ENCODE peak calls at places on chromosomes 13 and 19, in seven cellular contexts. V is psoas muscle; N is head of caudate nucleus; B is lung; M is cardiac septum; U is stimulated activated CD4-positive, alpha-beta T cell treated with anti-CD3 and anti-CD28 coated beads, Interleukin-15, amount 100 ng/mL, for 24 hours; K is AG04450. Q is an unnamed sample.

GRCh38 chr19:6654347-6655310 is 15.3 kb downstream of the TNFSF14 start:
- DNase-seq in V (no peak), B (no peak), M (no peak), N (no peak), U (peak; percentile 79), K (no peak), Q (no peak)

GRCh38 chr13:24097667-24098066 is 62.9 kb upstream of the SPATA13 start:
- DNase-seq in B (no peak), V (no peak), U (peak; percentile 46), M (no peak), K (no peak), N (no peak), Q (no peak)

GRCh38 chr19:49875801-49876421 is 1.2 kb downstream of the AKT1S1 start:
- DNase-seq in V (peak; percentile 87), M (peak; percentile 86), U (peak; percentile 68), K (no peak), B (peak; percentile 74), N (peak; percentile 67), Q (no peak)

GRCh38 chr13:39484506-39485313 is 118.3 kb downstream of the LHFPL6 start:
- DNase-seq in V (no peak), M (no peak), K (no peak), U (no peak), B (no peak), N (peak; percentile 9), Q (no peak)

GRCh38 chr13:56893843-56894242 is 246.9 kb upstream of the PRR20A start:
- DNase-seq in U (no peak), B (no peak), N (no peak), K (no peak), V (no peak), M (no peak), Q (no peak)

GRCh38 chr19:29309637-29310036 is 96.7 kb upstream of the UQCRFS1 start:
- DNase-seq in N (no peak), U (no peak), V (no peak), B (no peak), K (no peak), M (no peak), Q (no peak)

GRCh38 chr13:114115191-114115671 is 17.2 kb downstream of the RASA3 start:
- DNase-seq in B (no peak), N (peak; percentile 1), K (peak; percentile 41), U (peak; percentile 54), V (peak; percentile 77), M (no peak), Q (peak; percentile 29)

GRCh38 chr13:93320942-93321341 is 94.3 kb downstream of the GPC6 start:
- DNase-seq in B (no peak), U (no peak), M (no peak), N (no peak), V (no peak), K (no peak), Q (no peak)

GRCh38 chr19:6737873-6738725 is 719 bp upstream of the GPR108 start:
- DNase-seq in M (peak; percentile 86), U (peak; percentile 86), N (peak; percentile 78), K (peak; percentile 51), V (peak; percentile 96), B (peak; percentile 75), Q (peak; percentile 99)

GRCh38 chr13:68047889-68048288 is 817.8 kb upstream of the PCDH9 start:
- DNase-seq in B (no peak), K (no peak), M (no peak), N (no peak), U (no peak), V (no peak), Q (no peak)

GRCh38 chr19:44005968-44006367 is 3.2 kb downstream of the ZNF230 start:
- DNase-seq in N (no peak), B (no peak), K (no peak), V (no peak), U (no peak), M (no peak), Q (no peak)

GRCh38 chr13:32902898-32903297 is 113.3 kb upstream of the KL start:
- DNase-seq in U (no peak), M (peak; percentile 82), N (peak; percentile 46), V (peak; percentile 84), K (no peak), B (no peak), Q (peak; percentile 44)

GRCh38 chr13:69571606-69572323 is 535.9 kb upstream of the ATXN8OS start:
- DNase-seq in U (no peak), K (no peak), N (no peak), B (no peak), M (no peak), V (no peak), Q (no peak)

GRCh38 chr19:13054605-13055212 is 47.9 kb downstream of the LYL1 start:
- DNase-seq in M (no peak), U (no peak), K (no peak), B (no peak), V (no peak), N (no peak), Q (no peak)

GRCh38 chr19:57807541-57807940 is 7.2 kb downstream of the ZNF552 start:
- DNase-seq in V (no peak), K (no peak), U (no peak), N (no peak), M (no peak), B (no peak), Q (no peak)

GRCh38 chr19:9538183-9539058 is at the start of gene ZNF426:
- DNase-seq in K (peak; percentile 55), U (peak; percentile 91), B (peak; percentile 89), V (peak; percentile 92), N (peak; percentile 89), M (peak; percentile 95), Q (peak; percentile 85)

GRCh38 chr13:51317262-51317661 is 22.2 kb upstream of the SERPINE3 start:
- DNase-seq in V (no peak), K (no peak), U (no peak), M (no peak), N (no peak), B (no peak), Q (no peak)

GRCh38 chr13:112873851-112874750 is 94.9 kb upstream of the MCF2L start:
- DNase-seq in N (peak; percentile 83), V (peak; percentile 88), M (peak; percentile 87), B (peak; percentile 77), K (peak; percentile 10), U (peak; percentile 79), Q (peak; percentile 86)

GRCh38 chr19:40754611-40755247 is 3.7 kb downstream of the SNRPA start:
- DNase-seq in V (no peak), U (peak; percentile 86), M (no peak), K (no peak), N (peak; percentile 54), B (no peak), Q (peak; percentile 60)

GRCh38 chr19:2049741-2050348 is 1.2 kb downstream of the MKNK2 start:
- DNase-seq in N (peak; percentile 74), V (peak; percentile 93), M (peak; percentile 95), U (peak; percentile 75), B (peak; percentile 90), K (no peak), Q (peak; percentile 91)

GRCh38 chr19:4712771-4713170 is 10.9 kb downstream of the DPP9 start:
- DNase-seq in M (no peak), U (no peak), B (no peak), K (no peak), N (no peak), V (peak; percentile 81), Q (no peak)

GRCh38 chr13:99192480-99192879 is 8.2 kb upstream of the UBAC2 start:
- DNase-seq in M (no peak), K (no peak), B (no peak), V (no peak), U (no peak), N (no peak), Q (no peak)

GRCh38 chr19:7564866-7565265 is 29.3 kb downstream of the PNPLA6 start:
- DNase-seq in N (no peak), U (no peak), K (no peak), B (no peak), V (no peak), M (no peak), Q (no peak)